ENCODE peak calls at places on chromosome 22, in eight cellular contexts. C is astrocyte of the spinal cord; N is HAP-1; R is choroid plexus epithelial cell; E is heart right ventricle; U is cardiac muscle cell; W is NT2/D1; S is CD8-positive, alpha-beta memory T cell. Q is an unnamed sample.

GRCh38 chr22:37456351-37456750 is 29.1 kb upstream of the ELFN2 start:
- DNase-seq in C (no peak), N (no peak), R (no peak), E (no peak), U (no peak), W (no peak), S (no peak), Q (no peak)

GRCh38 chr22:33902073-33902472 is 18.2 kb downstream of the LARGE1 start:
- DNase-seq in C (no peak), N (no peak), R (no peak), E (no peak), U (no peak), W (no peak), S (no peak), Q (no peak)

GRCh38 chr22:36541831-36542391 is 12.9 kb upstream of the EIF3D start:
- DNase-seq in C (peak), N (no peak), R (peak), E (no peak), U (peak), W (no peak), S (no peak), Q (no peak)

GRCh38 chr22:20140521-20140964 is 8.9 kb downstream of the ZDHHC8 start:
- DNase-seq in C (no peak), N (no peak), R (no peak), E (no peak), U (no peak), W (no peak), S (no peak), Q (no peak)

GRCh38 chr22:38811241-38811640 is 17.3 kb upstream of the DNAL4 start:
- DNase-seq in C (no peak), N (no peak), R (no peak), E (no peak), U (no peak), W (no peak), S (no peak), Q (no peak)

GRCh38 chr22:32331918-32332725 is 25.5 kb upstream of the RFPL3 start:
- DNase-seq in C (no peak), N (peak), R (no peak), E (no peak), U (no peak), W (no peak), S (no peak), Q (no peak)

GRCh38 chr22:39170825-39171622 is 18.5 kb upstream of the CBX7 start:
- DNase-seq in C (peak), N (peak), R (peak), E (peak), U (peak), W (peak), S (peak), Q (peak)

GRCh38 chr22:37077802-37078448 is 26.4 kb downstream of the KCTD17 start:
- DNase-seq in C (peak), N (peak), R (peak), E (peak), U (peak), W (peak), S (peak), Q (peak)

GRCh38 chr22:20749453-20749852 is 24.5 kb upstream of the SERPIND1 start:
- DNase-seq in C (no peak), N (no peak), R (no peak), E (no peak), U (no peak), W (no peak), S (no peak), Q (no peak)

GRCh38 chr22:39109361-39109760 is 12.3 kb downstream of the APOBEC3H start:
- DNase-seq in C (no peak), N (no peak), R (no peak), E (no peak), U (no peak), W (no peak), S (no peak), Q (no peak)

GRCh38 chr22:49048591-49048990 is 779.1 kb downstream of the BRD1 start:
- DNase-seq in C (no peak), N (no peak), R (no peak), E (no peak), U (no peak), W (no peak), S (no peak), Q (no peak)

GRCh38 chr22:49462795-49463194 is 364.9 kb downstream of the BRD1 start:
- DNase-seq in C (no peak), N (no peak), R (no peak), E (no peak), U (no peak), W (no peak), S (no peak), Q (no peak)

GRCh38 chr22:31893460-31893859 is 50.9 kb upstream of the YWHAH start:
- DNase-seq in C (peak), N (no peak), R (no peak), E (no peak), U (peak), W (no peak), S (no peak), Q (no peak)

GRCh38 chr22:48721394-48721666 is 1106.3 kb downstream of the BRD1 start:
- DNase-seq in C (no peak), N (no peak), R (no peak), E (no peak), U (no peak), W (no peak), S (no peak), Q (no peak)

GRCh38 chr22:22692707-22693530 is 48.5 kb downstream of the GGTLC2 start:
- DNase-seq in C (peak), N (peak), R (peak), E (peak), U (peak), W (peak), S (peak), Q (peak)
- H3K4me3 ChIP-seq in C (no peak), N (no peak), R (no peak), E (no peak), U (no peak), W (no peak), S (no peak), Q (no peak)

DNA sequence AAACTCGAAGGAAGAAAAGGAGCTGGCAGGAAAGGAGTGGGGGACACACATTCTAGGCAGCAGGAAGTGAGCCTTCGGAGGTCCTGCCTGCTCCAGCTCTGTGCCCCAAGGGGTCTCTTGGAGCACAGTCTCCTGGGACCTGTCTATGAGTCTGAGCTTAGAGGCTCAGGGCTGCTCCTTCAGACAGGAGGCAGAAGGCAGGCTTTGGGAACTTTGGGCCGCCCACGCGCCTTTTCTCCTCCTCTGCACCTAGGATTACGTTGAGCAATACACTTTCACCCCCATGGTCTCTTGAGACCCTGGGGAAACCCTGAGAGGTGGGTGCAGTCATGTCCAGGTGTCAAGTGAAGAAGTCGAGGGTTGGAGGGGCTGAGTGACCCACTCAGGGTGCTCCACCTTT is 965 bp downstream of the TCN2 start:
- DNase-seq in C (no peak), N (no peak), R (no peak), E (no peak), U (no peak), W (no peak), S (no peak), Q (no peak)
- H3K4me3 ChIP-seq in C (peak), N (no peak), R (peak), E (peak), U (no peak), W (peak), S (no peak), Q (no peak)

GRCh38 chr22:27302501-27302900 is 499.1 kb downstream of the MN1 start:
- DNase-seq in C (no peak), N (no peak), R (no peak), E (no peak), U (no peak), W (no peak), S (no peak), Q (no peak)

GRCh38 chr22:27297125-27297524 is 504.4 kb downstream of the MN1 start:
- DNase-seq in C (no peak), N (no peak), R (no peak), E (no peak), U (no peak), W (no peak), S (no peak), Q (no peak)

GRCh38 chr22:27300661-27301285 is 500.8 kb downstream of the MN1 start:
- DNase-seq in C (no peak), N (no peak), R (no peak), E (no peak), U (no peak), W (no peak), S (no peak), Q (no peak)

GRCh38 chr22:27298387-27299141 is 503.0 kb downstream of the MN1 start:
- DNase-seq in C (no peak), N (no peak), R (no peak), E (no peak), U (no peak), W (no peak), S (no peak), Q (no peak)

GRCh38 chr22:27299181-27300085 is 502.1 kb downstream of the MN1 start:
- DNase-seq in C (peak), N (no peak), R (peak), E (no peak), U (peak), W (no peak), S (no peak), Q (no peak)
- H3K4me3 ChIP-seq in C (peak), N (no peak), R (peak), E (peak), U (no peak), W (no peak), S (no peak), Q (no peak)

DNA sequence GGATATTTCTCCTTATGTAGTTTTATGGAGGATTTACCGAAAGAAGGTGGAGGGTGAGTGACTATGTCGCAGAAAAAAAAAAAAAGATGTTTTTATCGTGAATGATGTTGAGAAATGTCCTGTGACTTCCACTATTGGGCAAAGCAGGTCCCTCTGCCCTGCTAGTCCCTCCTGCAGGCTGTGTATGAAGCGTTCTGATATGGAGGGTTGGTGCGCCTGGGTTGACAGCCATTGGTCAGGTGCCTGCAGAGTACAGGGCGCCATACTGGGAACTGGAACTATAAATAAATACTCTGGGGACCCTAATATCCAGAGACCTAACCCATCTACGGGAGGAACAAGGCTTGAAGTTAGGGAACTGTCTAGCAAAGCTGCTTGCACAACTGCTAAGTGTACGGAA is 1.5 kb downstream of the IL17RA start:
- DNase-seq in C (no peak), N (no peak), R (no peak), E (no peak), U (no peak), W (no peak), S (no peak), Q (no peak)
- H3K4me3 ChIP-seq in C (peak), N (peak), R (peak), E (peak), U (no peak), W (no peak), S (peak), Q (no peak)

DNA sequence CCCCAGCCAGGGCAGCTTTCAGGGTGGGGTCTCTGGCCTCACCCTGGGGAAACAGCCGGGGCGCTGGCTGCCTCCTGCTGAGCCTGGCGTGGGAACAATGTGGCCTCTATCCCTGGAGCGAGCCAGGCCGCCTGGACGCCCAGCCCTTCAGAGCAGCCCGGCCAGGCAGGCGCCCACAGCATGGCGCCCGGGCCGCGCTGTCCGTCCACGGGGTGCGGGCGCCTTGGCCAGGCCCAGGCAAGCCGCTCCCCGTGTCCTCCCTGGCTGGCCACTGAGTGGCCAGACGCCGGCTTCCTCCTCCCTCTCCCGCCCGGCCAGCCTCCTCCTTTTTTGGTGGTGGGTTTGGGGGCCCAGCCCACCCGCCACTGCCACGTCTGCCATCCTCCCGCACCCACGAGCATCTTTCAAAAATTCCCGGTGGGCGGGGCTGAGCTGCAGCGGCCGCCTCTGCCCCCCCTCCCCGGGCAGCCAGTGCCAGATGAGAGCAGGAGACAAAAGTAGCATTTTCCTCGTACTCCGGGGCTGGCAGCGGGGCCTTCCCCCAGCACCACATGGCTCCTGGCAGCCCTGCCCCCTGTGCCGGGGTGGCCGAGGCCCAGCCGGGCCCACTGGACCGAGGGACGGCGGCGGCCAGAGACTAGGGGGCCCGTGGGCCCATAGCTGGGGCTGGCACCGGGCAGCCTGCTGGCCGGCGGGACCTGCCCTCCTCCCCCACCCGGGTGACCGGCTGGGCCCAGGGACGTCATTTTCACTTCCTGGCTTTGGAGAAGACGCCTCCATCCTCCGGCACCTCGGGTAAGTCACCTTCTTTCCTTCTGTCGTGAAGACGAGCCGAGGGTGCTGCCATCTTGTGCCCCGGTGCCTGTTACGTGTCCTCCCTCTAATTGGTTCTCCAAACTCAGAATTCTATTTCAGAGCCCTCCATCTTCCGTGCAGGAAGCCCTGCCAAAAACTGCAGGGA is 70.2 kb upstream of the PPARA start:
- DNase-seq in C (peak), N (no peak), R (no peak), E (peak), U (no peak), W (no peak), S (no peak), Q (no peak)
- H3K4me3 ChIP-seq in C (peak), N (no peak), R (no peak), E (peak), U (no peak), W (no peak), S (no peak), Q (peak)

GRCh38 chr22:26033586-26033985 is 135.7 kb upstream of the SEZ6L start:
- DNase-seq in C (no peak), N (no peak), R (no peak), E (no peak), U (no peak), W (no peak), S (no peak), Q (no peak)

GRCh38 chr22:26038365-26038764 is 130.9 kb upstream of the SEZ6L start:
- DNase-seq in C (no peak), N (no peak), R (no peak), E (no peak), U (no peak), W (no peak), S (no peak), Q (no peak)

GRCh38 chr22:26033071-26033470 is 136.2 kb upstream of the SEZ6L start:
- DNase-seq in C (no peak), N (no peak), R (no peak), E (no peak), U (no peak), W (no peak), S (no peak), Q (no peak)

GRCh38 chr22:26031641-26032040 is 137.6 kb upstream of the SEZ6L start:
- DNase-seq in C (no peak), N (no peak), R (no peak), E (no peak), U (no peak), W (no peak), S (no peak), Q (no peak)

GRCh38 chr22:26035523-26035922 is 133.7 kb upstream of the SEZ6L start:
- DNase-seq in C (no peak), N (no peak), R (no peak), E (no peak), U (no peak), W (no peak), S (no peak), Q (no peak)
- H3K4me3 ChIP-seq in C (no peak), N (no peak), R (no peak), E (no peak), U (no peak), W (no peak), S (no peak), Q (no peak)

DNA sequence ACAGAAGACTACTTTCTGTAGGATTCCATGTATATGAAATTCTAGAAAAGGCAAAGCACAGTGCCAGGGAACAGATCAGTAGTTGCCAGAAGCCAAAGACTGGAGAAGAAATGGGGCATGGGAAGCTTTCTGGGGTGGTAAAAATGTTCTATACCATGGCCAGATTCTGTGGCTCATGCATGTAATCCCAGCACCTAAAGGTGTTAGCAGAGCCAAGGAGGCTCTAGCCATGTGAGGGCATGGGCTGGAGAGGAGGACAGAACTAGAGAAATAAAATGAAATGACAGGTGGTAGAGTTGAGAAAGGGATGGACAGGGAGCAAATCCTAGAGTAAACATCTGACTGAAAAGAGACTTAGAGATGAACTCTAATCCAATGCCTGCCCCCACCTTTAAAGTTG is 26.9 kb upstream of the HMGXB4 start:
- DNase-seq in C (no peak), N (no peak), R (no peak), E (no peak), U (no peak), W (no peak), S (no peak), Q (no peak)
- H3K4me3 ChIP-seq in C (no peak), N (peak), R (no peak), E (no peak), U (no peak), W (no peak), S (no peak), Q (no peak)

GRCh38 chr22:40216041-40216756 is 38.5 kb downstream of the TNRC6B start:
- DNase-seq in C (no peak), N (no peak), R (no peak), E (no peak), U (no peak), W (no peak), S (peak), Q (no peak)
- H3K4me3 ChIP-seq in C (no peak), N (no peak), R (no peak), E (no peak), U (no peak), W (no peak), S (peak), Q (no peak)

GRCh38 chr22:25235547-25236290 is 16.3 kb downstream of the CRYBB2 start:
- DNase-seq in C (peak), N (peak), R (peak), E (peak), U (peak), W (peak), S (no peak), Q (peak)

GRCh38 chr22:25232301-25232700 is 12.9 kb downstream of the CRYBB2 start:
- DNase-seq in C (no peak), N (no peak), R (peak), E (no peak), U (peak), W (no peak), S (no peak), Q (no peak)

GRCh38 chr22:25237503-25237902 is 18.1 kb downstream of the CRYBB2 start:
- DNase-seq in C (no peak), N (no peak), R (no peak), E (no peak), U (no peak), W (no peak), S (no peak), Q (no peak)

GRCh38 chr22:25236417-25236816 is 17.0 kb downstream of the CRYBB2 start:
- DNase-seq in C (no peak), N (no peak), R (no peak), E (no peak), U (no peak), W (no peak), S (no peak), Q (no peak)
- H3K4me3 ChIP-seq in C (no peak), N (peak), R (no peak), E (no peak), U (no peak), W (no peak), S (no peak), Q (no peak)